ENCODE peak calls at places on chromosomes 13 and 19, in seven cellular contexts. Y is neural progenitor cell, T is SK-N-SH, V is fibroblast of lung, K is mesendoderm, J is IMR-90, Z is mammary epithelial cell. A is an unnamed sample. For H3K36me3, the result is how much of the 10 kb centered on the place peaks cover.

GRCh38 chr13:23319915-23320224 is 113.6 kb downstream of the SACS start:
- DNase-seq in Y (no peak), T (no peak), V (no peak), K (no peak), J (no peak), Z (no peak), A (no peak)

GRCh38 chr19:1091544-1092175 is 3.5 kb downstream of the POLR2E start:
- DNase-seq in Y (no peak), T (no peak), V (no peak), K (no peak), J (no peak), Z (no peak), A (no peak)

GRCh38 chr13:53885997-53886396 is 857.4 kb downstream of the OLFM4 start:
- DNase-seq in Y (no peak), T (no peak), V (no peak), K (no peak), J (no peak), Z (no peak), A (no peak)

GRCh38 chr19:15456441-15456840 is 6.7 kb upstream of the WIZ start:
- DNase-seq in Y (no peak), T (no peak), V (no peak), K (no peak), J (no peak), Z (no peak), A (no peak)

GRCh38 chr13:84641491-84641890 is 759.2 kb upstream of the SLITRK1 start:
- DNase-seq in Y (no peak), T (no peak), V (peak), K (no peak), J (peak), Z (peak), A (no peak)

GRCh38 chr13:29125145-29125933 is 305.2 kb downstream of the MTUS2 start:
- DNase-seq in Y (no peak), T (no peak), V (no peak), K (peak), J (no peak), Z (no peak), A (no peak)

GRCh38 chr13:25249001-25249543 is 38.2 kb downstream of the MTMR6 start:
- DNase-seq in Y (peak), T (peak), V (peak), K (peak), J (peak), Z (peak), A (peak)

GRCh38 chr13:61777281-61777680 is 361.6 kb upstream of the PCDH20 start:
- DNase-seq in Y (peak), T (peak), V (peak), K (peak), J (no peak), Z (no peak), A (peak)

GRCh38 chr13:36966404-36966803 is 32.7 kb downstream of the ALG5 start:
- DNase-seq in Y (no peak), T (no peak), V (no peak), K (no peak), J (no peak), Z (no peak), A (no peak)

GRCh38 chr19:7751157-7751783 is 3.9 kb upstream of the CD209 start:
- DNase-seq in Y (no peak), T (no peak), V (no peak), K (no peak), J (peak), Z (peak), A (no peak)

GRCh38 chr13:97369269-97369893 is 64.6 kb upstream of the RAP2A start:
- DNase-seq in Y (no peak), T (no peak), V (peak), K (no peak), J (no peak), Z (no peak), A (no peak)

GRCh38 chr13:22926176-22927007 is 254.4 kb upstream of the SGCG start:
- DNase-seq in Y (peak), T (no peak), V (peak), K (peak), J (no peak), Z (no peak), A (peak)

GRCh38 chr19:5131031-5131865 is 162.3 kb downstream of the KDM4B start:
- DNase-seq in Y (no peak), T (no peak), V (no peak), K (no peak), J (no peak), Z (no peak), A (peak)

GRCh38 chr19:1276620-1277007 is 1.3 kb downstream of the FAM174C start:
- DNase-seq in Y (no peak), T (no peak), V (no peak), K (no peak), J (no peak), Z (no peak), A (no peak)

GRCh38 chr19:50657672-50658437 is 8.6 kb downstream of the C19orf81 start:
- DNase-seq in Y (peak), T (peak), V (peak), K (peak), J (peak), Z (peak), A (peak)

GRCh38 chr19:50658438-50659317 is 9.4 kb downstream of the C19orf81 start:
- DNase-seq in Y (peak), T (peak), V (peak), K (peak), J (peak), Z (peak), A (peak)

GRCh38 chr19:50659318-50660082 is 10.3 kb downstream of the C19orf81 start:
- DNase-seq in Y (peak), T (peak), V (no peak), K (no peak), J (no peak), Z (no peak), A (no peak)

GRCh38 chr19:50654882-50655281 is 5.6 kb downstream of the C19orf81 start:
- DNase-seq in Y (no peak), T (no peak), V (no peak), K (no peak), J (no peak), Z (no peak), A (no peak)

GRCh38 chr19:50657222-50657669 is 8.0 kb downstream of the C19orf81 start:
- DNase-seq in Y (no peak), T (no peak), V (no peak), K (no peak), J (no peak), Z (no peak), A (no peak)
- H3K4me3 ChIP-seq in Y (peak), T (peak), V (no peak), K (no peak), J (no peak), Z (no peak), A (peak)

GRCh38 chr19:34232566-34233481 is 21.5 kb upstream of the GARRE1 start:
- DNase-seq in Y (no peak), T (no peak), V (peak), K (no peak), J (peak), Z (peak), A (no peak)

GRCh38 chr19:34231439-34231838 is 22.9 kb upstream of the GARRE1 start:
- DNase-seq in Y (no peak), T (no peak), V (no peak), K (no peak), J (no peak), Z (no peak), A (peak)

GRCh38 chr19:34229721-34230120 is 24.6 kb upstream of the GARRE1 start:
- DNase-seq in Y (no peak), T (no peak), V (no peak), K (no peak), J (no peak), Z (no peak), A (no peak)

GRCh38 chr19:34228762-34229161 is 25.6 kb upstream of the GARRE1 start:
- DNase-seq in Y (no peak), T (no peak), V (no peak), K (no peak), J (no peak), Z (no peak), A (no peak)

DNA sequence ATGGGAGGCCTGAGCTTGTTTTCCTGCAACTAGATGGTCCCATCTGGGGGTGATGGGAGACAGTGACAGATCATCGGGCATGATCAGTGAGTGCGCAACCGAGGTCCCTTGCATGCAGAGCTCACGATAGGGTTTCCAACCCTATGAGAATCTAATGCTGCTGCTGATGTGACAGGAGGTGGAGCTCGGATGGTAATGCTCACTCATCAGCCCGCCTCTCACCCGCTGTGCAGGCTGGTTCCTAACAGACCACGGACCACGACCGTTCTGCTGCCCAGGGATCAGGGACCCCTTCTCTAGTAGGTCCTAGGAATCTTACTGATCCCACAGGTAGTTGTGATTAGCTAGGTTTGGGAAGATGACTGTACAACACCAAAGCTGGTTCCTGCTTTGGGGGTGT is 23.5 kb upstream of the GARRE1 start:
- DNase-seq in Y (no peak), T (no peak), V (no peak), K (no peak), J (no peak), Z (no peak), A (peak)
- H3K36me3 ChIP-seq in Y (under half), T (half or more), V (under half), K (under half), J (under half), Z (under half), A (half or more)

DNA sequence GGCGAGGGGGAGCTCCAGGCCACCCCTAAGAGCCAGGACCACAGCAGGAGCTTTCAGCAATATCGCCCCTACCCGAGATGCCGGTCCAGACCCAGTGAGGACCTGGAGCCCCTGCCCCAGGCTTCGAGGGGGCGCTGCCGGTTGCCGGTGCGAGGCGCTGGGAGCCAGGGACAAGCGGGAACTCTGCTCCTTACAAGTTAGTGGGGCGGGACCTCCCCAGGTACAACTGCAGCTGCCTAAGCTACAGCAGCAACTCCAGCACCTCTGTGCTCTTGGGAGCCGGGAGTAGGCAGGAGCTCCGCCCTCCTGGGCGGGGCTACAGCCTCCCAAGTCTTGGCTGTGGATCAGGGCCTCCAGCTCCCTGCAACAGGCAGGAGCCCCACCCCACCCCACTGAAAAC is 15.2 kb upstream of the TSC22D1 start:
- DNase-seq in Y (peak), T (no peak), V (no peak), K (peak), J (no peak), Z (no peak), A (peak)
- H3K9ac ChIP-seq in Y (no peak), T (no peak), V (no peak), K (no peak), J (no peak), Z (no peak), A (no peak)

DNA sequence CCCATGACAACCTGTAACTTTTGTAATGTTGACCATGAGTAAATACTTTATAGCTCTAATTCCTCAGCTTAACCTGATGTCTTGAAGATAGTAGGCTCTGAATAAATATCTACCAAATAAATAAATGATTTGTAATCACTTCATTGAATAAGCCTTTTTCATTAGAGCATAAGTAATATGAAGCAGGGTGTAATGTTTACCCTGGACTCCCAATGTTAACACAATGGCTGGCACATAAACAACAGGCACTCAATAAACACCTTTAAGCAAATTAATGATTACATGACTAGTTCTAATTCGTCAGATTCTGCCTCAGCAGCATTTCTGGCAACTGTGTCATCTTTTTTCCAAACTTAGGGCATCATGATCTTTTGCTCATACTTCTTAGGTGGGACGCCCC is 396.3 kb downstream of the LIG4 start:
- DNase-seq in Y (no peak), T (no peak), V (no peak), K (no peak), J (no peak), Z (no peak), A (no peak)
- H3K4me3 ChIP-seq in Y (no peak), T (no peak), V (no peak), K (no peak), J (no peak), Z (no peak), A (no peak)

GRCh38 chr19:10815007-10815531 is 20.9 kb downstream of the TMED1 start:
- DNase-seq in Y (no peak), T (no peak), V (no peak), K (no peak), J (no peak), Z (no peak), A (no peak)
- H3K36me3 ChIP-seq in Y (under half), T (under half), V (under half), K (under half), J (under half), Z (under half), A (under half)

DNA sequence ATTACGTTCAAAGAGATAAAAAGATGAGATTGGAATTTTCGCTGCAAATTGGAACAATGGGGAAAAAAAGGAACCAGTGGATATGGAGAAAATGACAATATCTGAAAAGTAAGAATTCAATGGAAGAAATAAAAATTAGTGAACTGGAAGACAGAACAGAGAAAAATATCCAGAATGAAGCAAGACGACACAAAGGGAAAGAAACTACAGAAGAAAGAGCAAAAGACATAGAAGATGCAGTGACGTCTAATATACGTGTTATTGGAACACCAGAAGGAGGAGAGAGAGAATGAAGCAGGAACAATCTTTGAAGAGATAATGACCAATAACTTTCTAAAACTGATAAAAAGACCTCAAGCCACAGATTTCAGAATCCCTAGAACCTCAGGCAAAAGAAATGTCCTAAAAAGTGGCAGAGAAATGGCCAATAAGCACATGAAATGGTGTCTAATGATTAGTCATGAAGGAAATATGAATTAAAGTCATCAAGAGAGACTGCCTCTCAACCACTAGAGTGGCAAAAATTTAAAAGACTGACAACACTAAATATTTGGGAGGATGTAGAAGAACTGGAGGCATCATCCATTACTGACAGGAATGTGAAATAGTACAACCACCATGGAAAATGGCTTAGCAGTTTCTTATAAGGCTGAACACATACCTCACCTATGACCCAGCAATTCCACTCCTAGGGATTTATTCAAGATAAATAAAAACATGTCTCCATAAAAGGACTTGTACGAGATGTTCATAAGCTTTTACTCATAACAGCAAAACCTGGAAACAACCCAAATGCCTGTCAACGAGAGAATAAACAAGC is 56.5 kb downstream of the GADD45B start:
- DNase-seq in Y (no peak), T (no peak), V (peak), K (no peak), J (peak), Z (peak), A (no peak)
- H3K9ac ChIP-seq in Y (no peak), T (no peak), V (no peak), K (no peak), J (no peak), Z (no peak), A (no peak)

DNA sequence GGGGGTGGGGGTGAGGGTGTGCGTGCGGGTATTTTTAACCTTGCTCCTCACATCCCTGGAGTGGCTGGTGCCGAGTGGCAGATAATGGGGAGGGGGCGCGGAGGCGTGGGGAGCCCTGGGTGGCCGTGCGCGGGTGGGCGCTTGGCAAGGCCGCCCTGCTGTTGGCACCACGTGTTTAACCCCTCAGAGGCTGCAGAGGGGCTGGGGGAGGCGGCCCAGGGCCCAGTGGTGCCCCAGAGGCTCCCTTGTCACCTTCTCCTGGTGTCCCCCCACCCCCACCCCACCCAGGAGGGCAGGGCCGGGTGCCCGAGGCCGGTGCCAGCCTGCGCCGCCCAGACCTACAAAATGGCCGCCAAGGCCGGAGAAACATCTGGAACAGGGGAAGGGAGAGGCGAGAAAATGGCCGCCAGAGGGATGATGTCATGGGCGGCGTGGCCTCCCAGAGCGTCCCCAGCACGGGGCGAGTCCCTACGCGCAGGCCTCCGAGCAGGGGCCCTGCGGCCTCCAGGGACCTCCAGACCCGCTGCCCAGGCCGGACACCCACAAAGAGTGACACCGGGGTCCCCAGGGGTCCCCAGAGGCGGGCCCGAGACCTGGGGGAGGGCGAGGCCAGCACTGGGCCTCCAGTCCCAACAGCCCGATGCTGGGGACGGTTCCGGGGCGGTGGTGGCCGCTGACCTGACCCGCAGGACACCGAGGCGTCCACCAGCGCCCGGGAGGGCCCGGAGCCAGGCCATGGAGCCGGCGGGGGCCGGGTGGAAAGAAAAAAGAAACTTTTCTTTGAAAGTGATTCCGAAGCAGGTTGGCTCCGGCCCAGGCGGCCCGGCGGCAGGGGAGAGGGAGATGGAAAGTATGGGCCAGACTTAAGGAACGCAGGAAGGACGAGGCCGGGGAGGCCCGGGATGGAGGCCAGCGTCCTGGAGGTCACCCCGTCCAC is 38.2 kb downstream of the NFIC start:
- DNase-seq in Y (no peak), T (peak), V (peak), K (no peak), J (peak), Z (no peak), A (peak)
- H3K4me3 ChIP-seq in Y (no peak), T (no peak), V (peak), K (no peak), J (peak), Z (no peak), A (no peak)

DNA sequence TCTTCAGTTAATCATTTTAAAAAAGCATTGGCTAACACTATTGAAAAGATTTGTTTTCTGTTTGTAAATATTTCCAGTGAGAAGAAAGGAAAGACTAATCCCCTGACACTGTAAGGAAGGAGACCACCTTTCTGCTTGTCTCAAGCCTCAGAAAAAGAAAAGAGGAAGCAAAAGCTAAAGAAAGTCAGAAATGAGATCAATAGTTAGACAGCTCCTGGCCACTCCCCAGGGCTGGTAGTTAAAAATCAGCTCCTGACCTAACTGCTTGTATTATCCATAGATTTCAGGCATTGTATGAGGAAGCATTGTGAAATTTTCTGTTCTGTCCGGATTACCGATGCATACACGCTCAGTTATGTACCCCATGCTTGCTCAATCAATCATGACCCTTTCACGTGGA is 76.6 kb downstream of the ZNF486 start:
- DNase-seq in Y (no peak), T (no peak), V (no peak), K (no peak), J (no peak), Z (no peak), A (no peak)
- H3K36me3 ChIP-seq in Y (under half), T (under half), V (under half), K (under half), J (under half), Z (under half), A (under half)

DNA sequence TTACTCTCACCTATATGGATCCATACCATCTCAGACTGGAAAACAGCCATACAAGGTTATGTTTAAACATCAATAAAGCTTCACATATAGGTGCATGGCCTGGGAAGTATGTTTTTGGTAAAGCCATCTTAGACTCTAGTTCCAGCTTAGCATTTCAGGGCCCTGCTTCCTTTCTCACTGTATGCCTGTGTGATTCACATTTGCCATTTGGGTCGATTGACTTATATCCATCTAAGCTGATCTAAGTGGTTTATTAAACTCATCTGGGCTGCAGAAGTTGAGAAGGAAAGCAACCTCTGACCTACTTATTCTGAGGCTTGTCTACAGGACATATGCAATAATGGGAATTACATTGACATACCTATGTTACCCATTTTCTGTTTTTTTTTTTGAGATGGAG is 33.5 kb downstream of the ZNF506 start:
- DNase-seq in Y (no peak), T (no peak), V (no peak), K (no peak), J (no peak), Z (no peak), A (no peak)
- H3K9ac ChIP-seq in Y (no peak), T (no peak), V (no peak), K (no peak), J (no peak), Z (no peak), A (no peak)

A was measured in endodermal cell.